ENCODE peak calls at places on chromosomes 7 and 10, in five cellular contexts. J, U, O, B and T are unnamed samples.

GRCh38 chr7:114789161-114789560 is 132.7 kb upstream of the MDFIC start:
- DNase-seq in U (peak), O (no peak), J (no peak), B (no peak), T (no peak)

GRCh38 chr7:131236318-131236672 is 91.4 kb upstream of the MKLN1 start:
- DNase-seq in J (no peak), U (no peak), B (no peak), O (no peak), T (no peak)

GRCh38 chr7:28291559-28291958 is 111.0 kb upstream of the JAZF1 start:
- DNase-seq in J (no peak), U (no peak), B (no peak), O (no peak), T (no peak)

GRCh38 chr7:34939175-34939574 is 98.1 kb downstream of the DPY19L1 start:
- DNase-seq in U (peak), J (no peak), B (no peak), O (no peak), T (no peak)

GRCh38 chr10:78146200-78146599 is 112.5 kb downstream of the RPS24 start:
- DNase-seq in O (no peak), J (no peak), B (no peak), U (no peak), T (no peak)

GRCh38 chr10:1048349-1048731 is 579 bp downstream of the IDI1 start:
- DNase-seq in B (no peak), U (no peak), O (no peak), J (no peak), T (peak)

GRCh38 chr7:13442226-13442625 is 547.2 kb downstream of the ETV1 start:
- DNase-seq in J (no peak), B (no peak), O (no peak), U (peak), T (no peak)

GRCh38 chr7:100640438-100641410 is 628 bp downstream of the TFR2 start:
- DNase-seq in O (no peak), J (no peak), U (no peak), B (no peak), T (no peak)

GRCh38 chr7:29812185-29812876 is 6.0 kb downstream of the WIPF3 start:
- DNase-seq in O (no peak), J (no peak), B (no peak), U (no peak), T (no peak)

GRCh38 chr7:129163875-129164544 is 19.5 kb downstream of the TSPAN33 start:
- DNase-seq in U (peak), O (no peak), B (peak), J (no peak), T (no peak)

GRCh38 chr10:131896403-131896802 is 4.4 kb upstream of the PPP2R2D start:
- DNase-seq in U (no peak), O (peak), B (no peak), J (no peak), T (peak)

GRCh38 chr7:1969459-1970284 is 263.1 kb downstream of the MAD1L1 start:
- DNase-seq in J (no peak), O (no peak), B (no peak), U (no peak), T (peak)

GRCh38 chr10:21727452-21728168 is 193.6 kb downstream of the MLLT10 start:
- DNase-seq in J (peak), B (no peak), O (no peak), U (no peak), T (no peak)

GRCh38 chr10:101493782-101494281 is 94.2 kb downstream of the POLL start:
- DNase-seq in J (no peak), B (no peak), U (no peak), O (no peak), T (no peak)

GRCh38 chr7:102310414-102310815 is 23.7 kb downstream of the SH2B2 start:
- DNase-seq in B (no peak), J (peak), O (no peak), U (no peak), T (no peak)

GRCh38 chr10:45526309-45526708 is 146.3 kb downstream of the ZFAND4 start:
- DNase-seq in O (no peak), B (no peak), U (no peak), J (no peak), T (no peak)

GRCh38 chr7:104530243-104530642 is 201.8 kb downstream of the LHFPL3 start:
- DNase-seq in O (no peak), J (no peak), U (no peak), B (no peak), T (no peak)

GRCh38 chr7:131459256-131459655 is 97.2 kb downstream of the PODXL start:
- DNase-seq in U (peak), B (peak), J (no peak), O (no peak), T (no peak)

GRCh38 chr7:2607913-2608899 is 23.6 kb upstream of the TTYH3 start:
- DNase-seq in O (no peak), J (no peak), U (no peak), B (no peak), T (no peak)

GRCh38 chr10:78658645-78659632 is 409.8 kb upstream of the ZMIZ1 start:
- DNase-seq in B (no peak), U (no peak), O (no peak), J (no peak), T (no peak)

GRCh38 chr7:43872401-43873165 is 3.3 kb upstream of the MRPS24 start:
- DNase-seq in J (no peak), B (peak), O (no peak), U (peak), T (peak)

GRCh38 chr7:151927011-151927410 is 29.2 kb upstream of the GALNTL5 start:
- DNase-seq in B (no peak), O (no peak), U (no peak), J (no peak), T (no peak)

GRCh38 chr10:73263948-73264347 is 11.5 kb upstream of the MRPS16 start:
- DNase-seq in O (no peak), B (no peak), J (no peak), U (peak), T (no peak)

GRCh38 chr10:71975891-71976725 is 11.9 kb downstream of the CHST3 start:
- DNase-seq in J (peak), O (no peak), U (peak), B (peak), T (peak)

GRCh38 chr10:96491303-96491702 is 22.4 kb downstream of the TLL2 start:
- DNase-seq in U (no peak), J (no peak), B (peak), O (no peak), T (no peak)

GRCh38 chr10:76117949-76118348 is 686.5 kb downstream of the LRMDA start:
- DNase-seq in J (no peak), O (no peak), B (peak), U (peak), T (no peak)

GRCh38 chr7:150756858-150757257 is 19.6 kb downstream of the GIMAP5 start:
- DNase-seq in O (no peak), B (no peak), U (peak), J (no peak), T (no peak)

GRCh38 chr10:98030093-98030821 is at the start of gene CRTAC1:
- DNase-seq in J (peak), U (peak), O (no peak), B (no peak), T (no peak)

GRCh38 chr7:25860882-25861228 is 291.1 kb upstream of the NFE2L3 start:
- DNase-seq in J (no peak), U (no peak), B (no peak), O (no peak), T (no peak)

GRCh38 chr10:30348378-30348776 is 701 bp downstream of the MTPAP start:
- DNase-seq in J (no peak), O (no peak), B (no peak), U (peak), T (no peak)
- H3K27ac ChIP-seq in J (peak), O (peak), B (peak), U (peak), T (peak)

GRCh38 chr7:98880485-98880884 is 2.2 kb downstream of the TRRAP start:
- DNase-seq in O (no peak), J (no peak), U (no peak), B (no peak), T (no peak)
- H3K27ac ChIP-seq in O (peak), J (no peak), U (no peak), B (peak), T (peak)

DNA sequence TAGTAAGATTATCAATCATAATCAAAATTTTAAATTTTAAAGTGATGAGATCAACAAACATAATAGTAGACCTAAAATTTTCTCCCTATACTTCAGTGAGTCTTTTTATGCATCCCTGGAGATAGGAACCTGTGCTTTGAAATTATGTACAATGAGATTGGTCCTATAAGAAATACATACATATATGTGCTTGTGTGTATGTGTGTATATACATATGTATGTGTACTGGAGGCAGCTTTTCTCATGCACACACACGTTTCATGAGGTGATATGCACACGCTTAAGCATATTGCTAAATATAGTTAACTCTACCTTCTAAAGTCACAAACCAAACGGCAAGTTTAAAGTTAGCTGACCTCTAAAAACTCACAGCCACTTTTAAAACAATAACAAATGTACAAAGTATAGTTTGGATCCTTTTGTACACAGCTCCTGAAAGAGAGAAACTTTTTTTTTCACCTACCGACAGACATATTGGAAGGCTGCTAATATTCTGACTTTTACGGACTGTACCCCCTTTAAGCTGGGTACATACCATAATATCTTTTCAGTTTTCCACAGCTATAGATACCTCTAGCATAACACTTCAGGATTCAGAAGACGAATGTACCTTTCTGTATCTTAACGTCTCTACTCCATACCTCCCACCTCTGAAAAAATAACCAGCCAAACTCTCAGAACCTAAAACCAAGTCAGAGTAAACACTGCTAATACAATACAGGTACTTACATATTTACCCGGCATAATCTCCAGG is 3.3 kb downstream of the ITGB1 start:
- DNase-seq in B (no peak), O (no peak), U (no peak), J (no peak), T (no peak)
- H3K27ac ChIP-seq in B (no peak), O (peak), U (peak), J (no peak), T (no peak)

GRCh38 chr10:51366044-51366443 is 291.8 kb downstream of the PRKG1 start:
- DNase-seq in U (no peak), J (no peak), O (no peak), B (no peak), T (no peak)
- H3K27ac ChIP-seq in U (no peak), J (no peak), O (no peak), B (no peak), T (no peak)

GRCh38 chr7:90596745-90597526 is 815 bp downstream of the CDK14 start:
- DNase-seq in O (no peak), B (peak), U (peak), J (no peak), T (no peak)

GRCh38 chr7:90594791-90595317 is 1.3 kb upstream of the CDK14 start:
- DNase-seq in J (no peak), O (no peak), B (peak), U (peak), T (no peak)

GRCh38 chr7:90597527-90597871 is 1.4 kb downstream of the CDK14 start:
- DNase-seq in U (peak), J (no peak), O (no peak), B (peak), T (no peak)

GRCh38 chr7:90595801-90596683 is at the start of gene CDK14:
- DNase-seq in B (peak), J (peak), O (no peak), U (peak), T (peak)

GRCh38 chr7:90595341-90595800 is 750 bp upstream of the CDK14 start:
- DNase-seq in B (peak), U (no peak), J (no peak), O (no peak), T (no peak)
- H3K27ac ChIP-seq in B (peak), U (peak), J (no peak), O (no peak), T (peak)